ENCODE peak calls at places on chromosome 1, in five cellular contexts. P is tibial artery, V is C1 segment of cervical spinal cord, E is psoas muscle, S is epithelial cell of esophagus. R is an unnamed sample.

GRCh38 chr1:24336099-24336498 is 16.9 kb downstream of the GRHL3 start:
- DNase-seq in E (no peak), V (no peak), P (no peak), S (no peak), R (no peak)

GRCh38 chr1:234616644-234617043 is 6.7 kb upstream of the IRF2BP2 start:
- DNase-seq in P (no peak), V (no peak), E (no peak), S (peak; percentile 41), R (no peak)

GRCh38 chr1:41840592-41841246 is 78.0 kb downstream of the HIVEP3 start:
- DNase-seq in S (peak; percentile 20), P (no peak), V (no peak), E (no peak), R (peak; percentile 54)

GRCh38 chr1:197917813-197918646 is 858 bp downstream of the LHX9 start:
- DNase-seq in S (no peak), P (no peak), V (no peak), E (no peak), R (no peak)

GRCh38 chr1:160768295-160768657 is 27.7 kb upstream of the LY9 start:
- DNase-seq in E (peak; percentile 56), V (no peak), S (peak; percentile 70), P (no peak), R (no peak)

GRCh38 chr1:119279441-119280415 is 88.9 kb upstream of the HAO2 start:
- DNase-seq in V (no peak), E (no peak), P (no peak), S (peak; percentile 95), R (peak; percentile 78)

GRCh38 chr1:65792671-65793358 is at the start of gene PDE4B:
- DNase-seq in E (peak; percentile 50), P (peak; percentile 20), V (no peak), S (no peak), R (no peak)

GRCh38 chr1:161440312-161440894 is 64.9 kb upstream of the FCGR2A start:
- DNase-seq in V (no peak), E (peak; percentile 70), P (no peak), S (peak; percentile 37), R (peak; percentile 69)

GRCh38 chr1:1084372-1085170 is 10.5 kb upstream of the RNF223 start:
- DNase-seq in E (no peak), S (no peak), P (peak; percentile 12), V (no peak), R (no peak)

GRCh38 chr1:159161719-159162026 is 9.7 kb upstream of the CADM3 start:
- DNase-seq in E (no peak), S (no peak), V (no peak), P (no peak), R (no peak)

GRCh38 chr1:56707379-56707778 is 62.3 kb downstream of the PRKAA2 start:
- DNase-seq in P (no peak), S (no peak), V (no peak), E (no peak), R (no peak)

GRCh38 chr1:94336991-94337390 is 81.2 kb upstream of the ABCD3 start:
- DNase-seq in S (peak; percentile 66), E (no peak), V (no peak), P (no peak), R (no peak)

GRCh38 chr1:211685823-211686222 is 10.4 kb upstream of the NEK2 start:
- DNase-seq in P (no peak), V (no peak), S (no peak), E (no peak), R (no peak)

GRCh38 chr1:101002551-101002950 is 23.0 kb downstream of the DPH5 start:
- DNase-seq in V (no peak), S (peak; percentile 77), P (no peak), E (no peak), R (peak; percentile 50)

GRCh38 chr1:162688521-162688920 is 56.3 kb downstream of the DDR2 start:
- DNase-seq in V (no peak), P (no peak), E (no peak), S (no peak), R (no peak)

GRCh38 chr1:198206292-198206691 is 49.5 kb downstream of the NEK7 start:
- DNase-seq in S (no peak), E (no peak), V (no peak), P (no peak), R (no peak)

GRCh38 chr1:30374400-30375070 is 348.9 kb downstream of the MATN1 start:
- DNase-seq in P (no peak), V (no peak), S (no peak), E (no peak), R (no peak)

GRCh38 chr1:83639785-83640184 is 359.1 kb downstream of the TTLL7 start:
- DNase-seq in S (no peak), V (no peak), P (no peak), E (no peak), R (no peak)

GRCh38 chr1:244704107-244704506 is 51.2 kb downstream of the DESI2 start:
- DNase-seq in P (no peak), E (no peak), S (no peak), V (no peak), R (no peak)

GRCh38 chr1:66223681-66224080 is 310.3 kb upstream of the SGIP1 start:
- DNase-seq in V (no peak), P (no peak), E (no peak), S (no peak), R (no peak)

GRCh38 chr1:48552420-48552819 is 80.4 kb upstream of the SPATA6 start:
- DNase-seq in S (peak; percentile 58), V (no peak), P (no peak), E (no peak), R (no peak)

GRCh38 chr1:2980073-2980791 is 41.0 kb upstream of the ACTRT2 start:
- DNase-seq in S (no peak), V (no peak), P (no peak), E (peak; percentile 22), R (no peak)

GRCh38 chr1:44316231-44316759 is 38.8 kb downstream of the ERI3 start:
- DNase-seq in S (no peak), E (no peak), P (no peak), V (no peak), R (no peak)

GRCh38 chr1:207495816-207496792 is at the start of gene CR1:
- DNase-seq in E (peak; percentile 59), P (peak; percentile 32), V (no peak), S (no peak), R (no peak)

GRCh38 chr1:31762726-31763670 is 1.1 kb downstream of the ADGRB2 start:
- DNase-seq in V (peak; percentile 45), E (peak; percentile 83), S (peak; percentile 58), P (peak; percentile 31), R (peak; percentile 73)

GRCh38 chr1:78297828-78298227 is 192.9 kb upstream of the PTGFR start:
- DNase-seq in V (no peak), E (no peak), S (no peak), P (no peak), R (no peak)

GRCh38 chr1:203638914-203639313 is 12.3 kb downstream of the ATP2B4 start:
- DNase-seq in P (no peak), S (no peak), E (no peak), V (no peak), R (peak; percentile 56)

GRCh38 chr1:34842952-34843371 is 16.6 kb downstream of the SMIM12 start:
- DNase-seq in S (no peak), P (no peak), V (no peak), E (no peak), R (no peak)

GRCh38 chr1:118084400-118084799 is 100.6 kb downstream of the SPAG17 start:
- DNase-seq in P (no peak), S (no peak), V (no peak), E (no peak), R (no peak)

GRCh38 chr1:81800741-81801031 is at the start of gene ADGRL2:
- DNase-seq in P (no peak), S (no peak), V (no peak), E (no peak), R (no peak)

GRCh38 chr1:84365225-84366221 is 32.8 kb upstream of the DNASE2B start:
- DNase-seq in S (peak; percentile 85), P (no peak), E (no peak), V (no peak), R (peak; percentile 93)

GRCh38 chr1:51088474-51088873 is 13.6 kb upstream of the C1orf185 start:
- DNase-seq in P (no peak), E (no peak), V (no peak), S (peak; percentile 50), R (peak; percentile 13)

GRCh38 chr1:202268032-202268431 is 73.7 kb downstream of the UBE2T start:
- DNase-seq in V (no peak), P (peak; percentile 8), S (no peak), E (no peak), R (no peak)

GRCh38 chr1:202210370-202210769 is 16.8 kb downstream of the LGR6 start:
- DNase-seq in V (no peak), S (peak; percentile 65), P (no peak), E (no peak), R (no peak)

GRCh38 chr1:213055087-213055591 is 4.1 kb downstream of the RPS6KC1 start:
- DNase-seq in V (no peak), S (peak; percentile 81), P (no peak), E (no peak), R (peak; percentile 26)

GRCh38 chr1:160362168-160362941 is 4.5 kb upstream of the NHLH1 start:
- DNase-seq in V (no peak), E (no peak), P (no peak), S (no peak), R (no peak)